ENCODE peak calls at places on chromosome 18, in five cellular contexts. D is fibroblast of lung, G is body of pancreas, J is astrocyte of the spinal cord, W is heart left ventricle. U is an unnamed sample.

GRCh38 chr18:76962851-76963250 is 140.5 kb downstream of the ZNF236 start:
- DNase-seq in D (no peak), G (no peak), J (no peak), W (no peak), U (no peak)

GRCh38 chr18:45687617-45688016 is 36.4 kb upstream of the SLC14A1 start:
- DNase-seq in D (no peak), G (no peak), J (no peak), W (no peak), U (peak; percentile 44)

GRCh38 chr18:78769502-78770113 is 210.0 kb upstream of the SALL3 start:
- DNase-seq in D (no peak), G (no peak), J (no peak), W (no peak), U (no peak)

GRCh38 chr18:379665-380356 is 112.0 kb upstream of the THOC1 start:
- DNase-seq in D (peak; percentile 64), G (no peak), J (no peak), W (peak; percentile 42), U (peak; percentile 31)

GRCh38 chr18:75162467-75162866 is 46.5 kb downstream of the PTGR3 start:
- DNase-seq in D (peak; percentile 73), G (no peak), J (peak; percentile 53), W (peak; percentile 34), U (no peak)

GRCh38 chr18:79847606-79848293 is 50.0 kb downstream of the KCNG2 start:
- DNase-seq in D (no peak), G (no peak), J (no peak), W (no peak), U (no peak)

GRCh38 chr18:74065366-74065765 is 82.3 kb downstream of the FBXO15 start:
- DNase-seq in D (no peak), G (no peak), J (no peak), W (no peak), U (no peak)

GRCh38 chr18:331231-331771 is 63.5 kb upstream of the THOC1 start:
- DNase-seq in D (peak; percentile 81), G (no peak), J (peak; percentile 70), W (peak; percentile 26), U (no peak)

GRCh38 chr18:37565138-37565984 is at the start of gene CELF4:
- DNase-seq in D (no peak), G (peak; percentile 15), J (peak; percentile 5), W (no peak), U (no peak)
- H3K4me3 ChIP-seq in D (peak within 1 kb of the TSS; percentile 66), G (peak within 1 kb of the TSS; percentile 65), J (peak within 1 kb of the TSS; percentile 35), W (peak within 1 kb of the TSS; percentile 58), U (no peak within 1 kb of the TSS)

GRCh38 chr18:7572837-7573236 is 5.7 kb downstream of the PTPRM start:
- DNase-seq in D (peak; percentile 68), G (no peak), J (peak; percentile 54), W (no peak), U (no peak)
- H3K4me3 ChIP-seq in D (no peak overlapping the region), G (no peak overlapping the region), J (no peak overlapping the region), W (no peak overlapping the region), U (no peak overlapping the region)

GRCh38 chr18:34225218-34225553 is 473 bp upstream of the NOL4 start:
- DNase-seq in D (no peak), G (no peak), J (no peak), W (no peak), U (no peak)
- H3K4me3 ChIP-seq in D (peak overlapping the region; percentile 25), G (no peak overlapping the region), J (peak overlapping the region; percentile 51), W (peak overlapping the region; percentile 54), U (no peak overlapping the region)

GRCh38 chr18:6056171-6056932 is 161.0 kb upstream of the TMEM200C start:
- DNase-seq in D (peak; percentile 75), G (no peak), J (peak; percentile 82), W (no peak), U (no peak)

GRCh38 chr18:6059551-6059950 is 164.2 kb upstream of the TMEM200C start:
- DNase-seq in D (no peak), G (no peak), J (no peak), W (no peak), U (no peak)

GRCh38 chr18:6058941-6059340 is 163.6 kb upstream of the TMEM200C start:
- DNase-seq in D (peak; percentile 91), G (no peak), J (peak; percentile 62), W (peak; percentile 41), U (no peak)

GRCh38 chr18:6057604-6058003 is 162.3 kb upstream of the TMEM200C start:
- DNase-seq in D (peak; percentile 40), G (no peak), J (peak; percentile 48), W (no peak), U (no peak)

GRCh38 chr18:6060149-6060548 is 164.8 kb upstream of the TMEM200C start:
- DNase-seq in D (no peak), G (no peak), J (no peak), W (no peak), U (no peak)
- H3K4me3 ChIP-seq in D (no peak overlapping the region), G (no peak overlapping the region), J (no peak overlapping the region), W (no peak overlapping the region), U (no peak overlapping the region)

DNA sequence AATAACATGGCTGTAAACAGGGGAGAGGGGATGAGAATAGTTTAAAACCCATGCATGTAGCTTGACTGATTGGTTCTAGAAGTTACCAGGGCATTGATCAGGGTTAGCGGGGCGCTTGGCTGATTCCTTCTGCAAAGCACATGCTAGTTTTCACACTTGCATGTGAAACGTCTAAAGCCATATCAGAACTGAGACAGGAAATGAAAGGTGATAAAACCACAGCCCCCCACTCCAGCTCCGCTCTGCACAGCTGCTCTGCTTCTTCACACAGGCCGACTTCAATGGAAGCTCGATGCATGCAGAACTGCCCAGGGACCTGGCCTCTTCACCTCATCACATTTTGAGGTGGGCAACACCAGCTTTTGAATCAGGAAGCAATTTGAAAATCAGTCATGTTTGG is 31.4 kb downstream of the HRH4 start:
- DNase-seq in D (no peak), G (no peak), J (no peak), W (no peak), U (peak; percentile 1)
- H3K4me3 ChIP-seq in D (no peak overlapping the region), G (no peak overlapping the region), J (no peak overlapping the region), W (no peak overlapping the region), U (no peak overlapping the region)

GRCh38 chr18:3265564-3266033 is 3.7 kb downstream of the MYL12B start:
- DNase-seq in D (peak; percentile 67), G (no peak), J (no peak), W (no peak), U (no peak)
- H3K4me3 ChIP-seq in D (no peak overlapping the region), G (no peak overlapping the region), J (no peak overlapping the region), W (no peak overlapping the region), U (no peak overlapping the region)

DNA sequence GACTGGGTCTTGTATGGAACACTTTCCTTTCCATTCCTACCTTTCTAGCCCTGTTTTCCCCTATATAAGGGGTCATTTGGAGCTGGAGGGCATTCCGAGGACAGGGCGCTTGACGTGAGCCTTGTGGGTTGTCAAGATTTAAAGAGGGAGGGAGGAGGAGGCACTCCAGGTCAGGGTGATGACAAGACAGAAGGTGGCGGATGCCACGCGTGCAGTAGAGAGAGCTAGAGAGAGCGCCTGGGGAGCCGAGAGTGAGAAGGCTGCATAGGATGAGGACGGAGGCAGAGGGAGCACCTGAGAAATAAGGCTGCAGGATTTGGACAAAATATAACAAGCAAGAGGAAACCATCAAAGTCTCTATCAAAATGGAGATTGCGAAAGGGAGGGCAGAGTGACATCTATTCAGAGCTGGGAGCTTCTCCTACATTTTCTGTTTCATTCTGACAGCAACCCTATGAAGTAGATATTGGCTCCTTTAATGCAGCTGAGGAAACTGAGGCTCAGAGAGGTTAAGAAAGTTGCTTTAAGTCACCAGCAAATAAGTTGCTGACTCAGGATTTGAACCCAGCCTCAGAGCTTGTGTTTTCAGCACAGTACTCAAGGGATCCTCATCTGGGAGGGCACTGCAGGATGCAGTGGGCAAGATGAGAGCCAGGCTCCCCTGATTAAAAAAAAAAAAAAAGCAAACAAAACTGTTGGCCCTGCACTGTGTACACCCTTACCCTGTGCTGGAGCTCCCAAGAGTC is 124.2 kb downstream of the MRO start:
- DNase-seq in D (no peak), G (no peak), J (no peak), W (no peak), U (no peak)
- H3K4me3 ChIP-seq in D (no peak overlapping the region), G (no peak overlapping the region), J (no peak overlapping the region), W (no peak overlapping the region), U (no peak overlapping the region)

GRCh38 chr18:23588836-23589560 is 2.7 kb upstream of the NPC1 start:
- DNase-seq in D (peak; percentile 54), G (no peak), J (peak; percentile 25), W (no peak), U (no peak)

GRCh38 chr18:23586249-23587196 is at the start of gene NPC1:
- DNase-seq in D (peak; percentile 93), G (peak; percentile 96), J (peak; percentile 95), W (peak; percentile 95), U (peak; percentile 80)

GRCh38 chr18:23585897-23586248 is 433 bp downstream of the NPC1 start:
- DNase-seq in D (no peak), G (no peak), J (no peak), W (no peak), U (no peak)

GRCh38 chr18:23585007-23585871 is 1.1 kb downstream of the NPC1 start:
- DNase-seq in D (no peak), G (peak; percentile 17), J (peak; percentile 28), W (peak; percentile 33), U (no peak)

DNA sequence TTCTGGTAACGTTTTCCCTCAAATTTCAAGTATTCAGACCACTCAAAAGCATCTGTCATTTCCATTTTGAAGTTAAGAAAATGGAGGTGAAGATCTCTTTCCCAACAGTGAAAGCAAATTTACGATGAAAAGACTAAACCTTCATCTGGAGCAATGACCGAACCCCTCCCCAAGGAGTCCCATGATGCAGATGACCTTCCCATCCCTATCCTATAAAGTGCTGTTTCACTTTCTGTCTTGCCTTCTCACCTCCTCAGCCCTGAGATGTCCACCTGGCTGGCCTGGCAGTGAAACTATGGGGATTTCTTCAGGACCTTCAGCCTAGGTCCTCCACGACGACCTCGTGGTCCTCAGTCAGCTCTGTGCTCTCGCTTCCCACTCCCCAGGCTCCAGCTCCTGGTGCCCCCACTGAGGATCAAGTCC is 925 bp upstream of the NPC1 start:
- DNase-seq in D (no peak), G (no peak), J (no peak), W (no peak), U (no peak)
- H3K4me3 ChIP-seq in D (peak overlapping the region; percentile 49), G (no peak overlapping the region), J (peak overlapping the region; percentile 95), W (peak overlapping the region; percentile 81), U (peak overlapping the region; percentile 35)

DNA sequence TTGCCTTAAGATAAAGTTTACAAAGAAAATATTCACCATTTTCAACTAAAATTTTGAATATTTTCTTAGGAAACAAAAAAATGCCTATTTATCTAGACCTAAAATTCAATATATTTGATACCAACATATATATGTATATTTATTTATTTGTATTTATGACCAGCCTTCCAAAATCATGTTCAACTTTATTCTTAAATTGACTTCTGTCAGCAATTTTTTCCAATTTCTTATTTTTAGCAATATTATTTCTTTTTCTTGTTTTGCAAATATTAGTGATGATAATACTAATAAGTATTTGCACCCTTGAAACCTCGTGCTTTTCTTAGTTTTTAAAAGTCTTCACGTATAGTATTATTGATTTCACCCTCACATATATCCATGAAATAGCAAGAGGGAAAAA is 68.2 kb upstream of the PHLPP1 start:
- DNase-seq in D (no peak), G (no peak), J (no peak), W (no peak), U (no peak)
- H3K4me3 ChIP-seq in D (no peak overlapping the region), G (no peak overlapping the region), J (no peak overlapping the region), W (no peak overlapping the region), U (no peak overlapping the region)

DNA sequence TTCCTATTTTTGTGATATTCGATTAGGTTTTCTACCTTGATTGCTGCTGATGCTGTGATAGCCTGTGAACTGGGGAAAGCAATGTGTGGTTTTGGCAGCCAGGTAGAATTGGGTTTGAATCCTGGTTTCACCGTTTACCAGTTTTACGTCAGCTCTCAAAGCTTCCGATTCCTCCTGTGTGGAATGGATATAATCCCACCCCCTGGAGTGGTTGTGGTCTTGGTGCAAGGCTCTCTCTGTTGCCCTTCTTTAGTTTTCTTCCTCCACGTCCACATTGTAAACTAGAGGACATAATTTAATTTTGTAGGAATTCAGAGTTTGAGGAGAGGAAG is 45.0 kb downstream of the PHLPP1 start:
- DNase-seq in D (peak; percentile 70), G (no peak), J (peak; percentile 61), W (no peak), U (no peak)
- H3K4me3 ChIP-seq in D (no peak overlapping the region), G (no peak overlapping the region), J (no peak overlapping the region), W (no peak overlapping the region), U (no peak overlapping the region)

U was measured in Jurkat, Clone E6-1.